ENCODE peak calls at places on chromosomes 16 and 17, in seven cellular contexts. P is endothelial cell, Z is fibroblast of pulmonary artery, C is lower leg skin, L is stomach, X is astrocyte of the spinal cord, W is BJ. Q is an unnamed sample.

GRCh38 chr17:5793899-5794298 is 209.6 kb upstream of the NLRP1 start:
- DNase-seq in P (peak), Z (no peak), C (no peak), L (no peak), X (peak), W (no peak), Q (peak)

GRCh38 chr17:4899341-4900230 is at the start of gene C17orf107:
- DNase-seq in P (peak), Z (peak), C (peak), L (peak), X (peak), W (no peak), Q (peak)

GRCh38 chr16:48632137-48632774 is 22.3 kb upstream of the N4BP1 start:
- DNase-seq in P (no peak), Z (no peak), C (peak), L (peak), X (no peak), W (no peak), Q (no peak)

GRCh38 chr17:15947976-15948752 is 3.2 kb downstream of the ADORA2B start:
- DNase-seq in P (no peak), Z (no peak), C (no peak), L (no peak), X (no peak), W (no peak), Q (no peak)

GRCh38 chr17:6163632-6164319 is 93.6 kb downstream of the WSCD1 start:
- DNase-seq in P (no peak), Z (no peak), C (no peak), L (no peak), X (peak), W (no peak), Q (peak)

GRCh38 chr17:3256575-3256974 is 41.6 kb downstream of the OR3A1 start:
- DNase-seq in P (no peak), Z (no peak), C (no peak), L (no peak), X (no peak), W (no peak), Q (no peak)

GRCh38 chr16:81591538-81591870 is 146.9 kb downstream of the CMIP start:
- DNase-seq in P (no peak), Z (no peak), C (no peak), L (no peak), X (no peak), W (no peak), Q (no peak)

GRCh38 chr17:81926451-81927144 is 937 bp downstream of the MAFG start:
- DNase-seq in P (peak), Z (peak), C (peak), L (peak), X (peak), W (no peak), Q (peak)

GRCh38 chr17:3798273-3799180 is 2.5 kb downstream of the ITGAE start:
- DNase-seq in P (no peak), Z (no peak), C (no peak), L (no peak), X (no peak), W (no peak), Q (peak)

GRCh38 chr16:85651822-85652430 is 36.8 kb downstream of the GINS2 start:
- DNase-seq in P (no peak), Z (no peak), C (no peak), L (no peak), X (no peak), W (no peak), Q (no peak)

GRCh38 chr17:49939318-49939717 is 29.7 kb upstream of the DLX4 start:
- DNase-seq in P (no peak), Z (no peak), C (no peak), L (no peak), X (no peak), W (no peak), Q (no peak)

GRCh38 chr17:19387921-19388521 is 1.0 kb upstream of the MFAP4 start:
- DNase-seq in P (no peak), Z (no peak), C (no peak), L (no peak), X (peak), W (peak), Q (peak)

GRCh38 chr16:56711862-56712261 is 18.1 kb upstream of the NUP93 start:
- DNase-seq in P (no peak), Z (no peak), C (no peak), L (no peak), X (no peak), W (no peak), Q (no peak)

GRCh38 chr16:86966781-86967180 is 350.4 kb downstream of the C16orf95 start:
- DNase-seq in P (no peak), Z (no peak), C (no peak), L (no peak), X (no peak), W (no peak), Q (no peak)

GRCh38 chr17:56290486-56291118 is 137.3 kb downstream of the ANKFN1 start:
- DNase-seq in P (no peak), Z (no peak), C (no peak), L (no peak), X (peak), W (no peak), Q (no peak)

GRCh38 chr17:3547628-3548027 is 10.0 kb downstream of the TRPV3 start:
- DNase-seq in P (no peak), Z (no peak), C (no peak), L (no peak), X (no peak), W (no peak), Q (no peak)

GRCh38 chr17:31248986-31249385 is 48.1 kb downstream of the OMG start:
- DNase-seq in P (no peak), Z (peak), C (no peak), L (no peak), X (peak), W (peak), Q (peak)

GRCh38 chr17:37648555-37648954 is 5.3 kb upstream of the DDX52 start:
- DNase-seq in P (no peak), Z (peak), C (no peak), L (no peak), X (peak), W (peak), Q (peak)

GRCh38 chr17:253091-253846 is 71.8 kb upstream of the DOC2B start:
- DNase-seq in P (no peak), Z (no peak), C (no peak), L (peak), X (no peak), W (no peak), Q (no peak)

GRCh38 chr17:73340093-73340596 is 28.3 kb upstream of the CDC42EP4 start:
- DNase-seq in P (no peak), Z (peak), C (peak), L (peak), X (peak), W (peak), Q (peak)

GRCh38 chr16:28108590-28109247 is 45.2 kb upstream of the GSG1L start:
- DNase-seq in P (no peak), Z (no peak), C (no peak), L (peak), X (no peak), W (no peak), Q (no peak)

GRCh38 chr17:65920996-65921395 is 270.9 kb downstream of the CEP112 start:
- DNase-seq in P (no peak), Z (no peak), C (no peak), L (no peak), X (no peak), W (no peak), Q (no peak)

GRCh38 chr17:67648032-67648761 is 69.5 kb upstream of the NOL11 start:
- DNase-seq in P (no peak), Z (no peak), C (no peak), L (no peak), X (no peak), W (no peak), Q (no peak)

GRCh38 chr17:18999394-18999793 is 5.2 kb downstream of the FAM83G start:
- DNase-seq in P (no peak), Z (no peak), C (no peak), L (no peak), X (no peak), W (no peak), Q (no peak)

GRCh38 chr16:59236804-59237463 is 502.8 kb upstream of the GOT2 start:
- DNase-seq in P (no peak), Z (no peak), C (no peak), L (no peak), X (no peak), W (no peak), Q (no peak)

GRCh38 chr17:5877366-5877765 is 192.8 kb upstream of the WSCD1 start:
- DNase-seq in P (no peak), Z (no peak), C (no peak), L (no peak), X (no peak), W (no peak), Q (no peak)

GRCh38 chr16:70512456-70512855 is 10.9 kb downstream of the COG4 start:
- DNase-seq in P (no peak), Z (no peak), C (no peak), L (no peak), X (no peak), W (no peak), Q (peak)

GRCh38 chr17:31393749-31394146 is 2.3 kb downstream of the RAB11FIP4 start:
- DNase-seq in P (no peak), Z (no peak), C (no peak), L (peak), X (no peak), W (no peak), Q (no peak)

GRCh38 chr16:56603589-56603988 is 4.8 kb upstream of the MT2A start:
- DNase-seq in P (peak), Z (peak), C (peak), L (peak), X (no peak), W (no peak), Q (peak)

GRCh38 chr17:29078183-29079045 is 35.5 kb downstream of the PIPOX start:
- DNase-seq in P (no peak), Z (peak), C (no peak), L (no peak), X (peak), W (no peak), Q (peak)

GRCh38 chr16:51149721-51150158 is 1.3 kb downstream of the SALL1 start:
- DNase-seq in P (peak), Z (no peak), C (no peak), L (no peak), X (no peak), W (no peak), Q (no peak)

GRCh38 chr17:332558-333322 is 19.9 kb downstream of the RPH3AL start:
- DNase-seq in P (no peak), Z (peak), C (no peak), L (no peak), X (peak), W (peak), Q (no peak)

GRCh38 chr16:30903596-30903995 is 7.2 kb downstream of the CTF1 start:
- DNase-seq in P (peak), Z (peak), C (no peak), L (no peak), X (no peak), W (no peak), Q (peak)

GRCh38 chr16:5977329-5977728 is 879.7 kb upstream of the EEF2KMT start:
- DNase-seq in P (no peak), Z (no peak), C (no peak), L (no peak), X (no peak), W (no peak), Q (no peak)

GRCh38 chr16:53745753-53746258 is 41.9 kb downstream of the FTO start:
- DNase-seq in P (no peak), Z (peak), C (no peak), L (no peak), X (peak), W (no peak), Q (peak)
- TF ChIP-seq CTCF in P (no peak), Z (peak), C (no peak), L (no peak), X (peak), W (peak), Q (peak)

GRCh38 chr17:61410555-61411089 is 11.0 kb downstream of the TBX2 start:
- DNase-seq in P (peak), Z (peak), C (no peak), L (peak), X (peak), W (no peak), Q (peak)
- TF ChIP-seq CTCF in P (peak), Z (peak), C (no peak), L (peak), X (peak), W (peak), Q (peak)

DNA sequence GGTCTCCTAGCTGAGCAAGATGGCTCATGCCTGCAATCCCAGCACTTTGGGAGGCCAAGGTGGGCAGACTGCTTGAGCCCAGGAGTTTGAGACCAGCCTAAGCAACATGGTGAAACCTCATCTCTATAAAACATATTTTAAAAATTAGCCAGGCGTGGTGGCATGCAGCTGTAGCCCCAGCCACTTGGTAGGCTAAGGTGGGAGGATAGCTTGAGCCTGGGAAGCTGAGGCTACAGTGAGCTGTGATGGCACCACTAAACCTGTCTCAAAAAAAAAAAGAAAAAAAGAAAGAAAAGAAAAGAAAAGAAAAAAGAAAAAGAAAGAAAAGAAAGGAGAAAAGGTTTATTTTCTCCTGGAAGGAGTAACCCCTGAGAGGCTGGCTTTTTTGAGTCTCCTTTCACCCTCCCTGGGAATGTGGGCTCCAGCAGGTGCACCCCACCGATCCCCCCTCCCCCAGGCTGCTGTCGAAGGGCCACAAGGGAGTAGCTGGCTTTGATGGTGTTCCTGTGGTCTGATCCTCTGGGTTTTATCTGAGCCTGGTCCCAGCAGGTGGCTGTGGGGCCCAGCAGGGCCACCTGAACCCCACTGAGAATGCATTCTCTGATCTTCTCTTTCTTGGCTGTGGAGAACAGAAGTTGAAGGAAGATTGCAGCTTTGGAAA is 29.9 kb upstream of the TNRC6C start:
- DNase-seq in P (no peak), Z (no peak), C (no peak), L (no peak), X (no peak), W (no peak), Q (no peak)
- TF ChIP-seq CTCF in P (no peak), Z (no peak), C (no peak), L (no peak), X (no peak), W (no peak), Q (no peak)

GRCh38 chr16:64047878-64048277 is 1074.0 kb downstream of the CDH11 start:
- DNase-seq in P (no peak), Z (no peak), C (no peak), L (no peak), X (no peak), W (no peak), Q (no peak)

GRCh38 chr16:64047207-64047606 is 1074.7 kb downstream of the CDH11 start:
- DNase-seq in P (no peak), Z (no peak), C (no peak), L (no peak), X (no peak), W (no peak), Q (no peak)

GRCh38 chr16:64051826-64052225 is 1070.0 kb downstream of the CDH11 start:
- DNase-seq in P (peak), Z (peak), C (no peak), L (no peak), X (peak), W (no peak), Q (peak)
- TF ChIP-seq CTCF in P (no peak), Z (peak), C (no peak), L (peak), X (peak), W (peak), Q (peak)

DNA sequence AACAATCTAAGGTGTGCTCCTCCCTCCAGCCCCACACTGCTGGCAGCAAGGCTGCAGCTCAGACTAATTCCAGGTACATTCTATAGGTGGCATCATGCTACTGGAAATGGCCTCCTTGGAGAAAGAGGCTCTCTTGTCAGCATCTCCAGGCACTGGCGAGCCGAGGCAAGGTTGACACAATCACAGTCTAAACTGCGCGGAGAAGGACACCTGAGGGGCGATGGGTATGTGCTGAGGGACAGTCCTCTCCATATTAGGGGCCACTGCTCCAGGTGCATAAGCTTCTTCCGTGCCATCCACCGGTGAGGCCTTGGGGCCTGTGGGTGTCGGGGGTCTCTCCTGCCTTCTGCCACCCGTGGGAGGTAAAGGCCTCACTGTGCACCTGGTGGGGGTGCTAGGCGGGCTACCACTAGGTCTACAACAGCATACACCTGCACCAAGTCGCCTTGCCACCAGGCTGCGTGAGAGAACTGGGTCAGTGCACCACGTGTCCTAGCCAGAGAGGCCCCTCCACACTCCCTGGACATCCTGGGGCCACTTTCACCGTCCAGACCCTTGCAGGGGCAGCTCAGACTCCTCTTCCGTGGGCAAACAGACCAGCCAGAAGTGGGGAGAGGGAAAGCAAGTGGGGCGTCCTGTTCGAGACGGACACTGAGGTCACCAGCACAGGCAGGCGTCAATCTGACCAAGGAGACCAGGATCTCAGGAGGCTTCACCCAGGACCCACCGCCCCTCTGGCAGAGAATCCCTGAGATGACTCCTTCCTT is 12.1 kb upstream of the CBX8 start:
- DNase-seq in P (no peak), Z (peak), C (peak), L (peak), X (no peak), W (no peak), Q (no peak)
- TF ChIP-seq CTCF in P (no peak), Z (peak), C (no peak), L (peak), X (peak), W (no peak), Q (no peak)

DNA sequence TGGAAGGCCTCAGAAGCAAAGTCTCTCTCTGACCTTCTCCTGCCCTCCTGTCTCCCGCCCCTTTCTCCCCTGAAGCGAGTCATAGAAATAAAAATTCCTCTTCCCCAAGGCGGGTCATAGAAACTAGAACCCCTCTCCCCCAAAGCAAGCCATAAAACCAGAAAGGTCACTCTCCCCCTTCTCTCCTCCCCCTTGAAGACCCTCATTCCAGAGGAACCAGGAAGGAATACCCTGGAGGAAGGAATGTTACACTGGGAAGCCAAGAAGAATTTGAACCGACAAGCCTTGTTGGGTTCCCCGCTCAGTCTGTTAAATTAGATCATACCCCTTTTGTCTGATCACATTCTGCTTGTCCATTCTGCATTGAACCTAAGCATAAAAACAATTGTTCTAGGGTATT is 2.7 kb upstream of the GJC1 start:
- DNase-seq in P (no peak), Z (no peak), C (no peak), L (no peak), X (no peak), W (no peak), Q (no peak)
- TF ChIP-seq CTCF in P (no peak), Z (no peak), C (no peak), L (no peak), X (no peak), W (peak), Q (no peak)